ENCODE peak calls at places on chromosomes 6 and 20, in five cellular contexts. F, K, L, D and A are unnamed samples.

GRCh38 chr20:18052856-18053255 is 4.9 kb downstream of the OVOL2 start:
- DNase-seq in F (no peak), D (no peak), K (no peak), L (no peak), A (peak; percentile 92)

GRCh38 chr6:97714772-97715171 is 431.8 kb upstream of the MMS22L start:
- DNase-seq in K (no peak), F (no peak), L (no peak), D (no peak), A (no peak)

GRCh38 chr6:34246563-34247391 is 2.0 kb downstream of the SMIM29 start:
- DNase-seq in D (peak; percentile 89), K (peak; percentile 46), F (peak; percentile 84), L (no peak), A (peak; percentile 39)

GRCh38 chr6:81997091-81997926 is 244.8 kb upstream of the TENT5A start:
- DNase-seq in F (no peak), D (no peak), L (no peak), K (peak; percentile 88), A (peak; percentile 95)

GRCh38 chr20:3727333-3728035 is 5.0 kb upstream of the HSPA12B start:
- DNase-seq in L (no peak), F (no peak), K (peak; percentile 15), D (no peak), A (no peak)

GRCh38 chr20:12327205-12327604 is 409.5 kb downstream of the BTBD3 start:
- DNase-seq in L (no peak), D (no peak), F (no peak), K (no peak), A (no peak)

GRCh38 chr20:38729767-38730166 is 5.5 kb downstream of the SLC32A1 start:
- DNase-seq in L (no peak), K (no peak), D (no peak), F (no peak), A (no peak)

GRCh38 chr6:37696841-37697735 is 595 bp downstream of the MDGA1 start:
- DNase-seq in K (no peak), L (no peak), D (no peak), F (peak; percentile 64), A (no peak)

GRCh38 chr6:141552463-141552862 is 580.3 kb upstream of the GJE1 start:
- DNase-seq in L (no peak), D (no peak), K (peak; percentile 86), F (no peak), A (no peak)

GRCh38 chr20:444117-444516 is 18.2 kb downstream of the TBC1D20 start:
- DNase-seq in L (no peak), D (no peak), K (no peak), F (no peak), A (peak; percentile 14)

GRCh38 chr6:4354181-4354580 is 218.8 kb upstream of the ECI2 start:
- DNase-seq in D (no peak), K (no peak), F (no peak), L (no peak), A (no peak)

GRCh38 chr6:4359108-4359710 is 223.8 kb upstream of the ECI2 start:
- DNase-seq in F (no peak), K (peak; percentile 24), L (no peak), D (no peak), A (no peak)

GRCh38 chr6:4358414-4359107 is 223.2 kb upstream of the ECI2 start:
- DNase-seq in K (peak; percentile 100), L (peak; percentile 23), D (peak; percentile 85), F (no peak), A (peak; percentile 97)

GRCh38 chr6:4355241-4355640 is 219.9 kb upstream of the ECI2 start:
- DNase-seq in L (no peak), K (peak; percentile 95), D (no peak), F (no peak), A (no peak)

DNA sequence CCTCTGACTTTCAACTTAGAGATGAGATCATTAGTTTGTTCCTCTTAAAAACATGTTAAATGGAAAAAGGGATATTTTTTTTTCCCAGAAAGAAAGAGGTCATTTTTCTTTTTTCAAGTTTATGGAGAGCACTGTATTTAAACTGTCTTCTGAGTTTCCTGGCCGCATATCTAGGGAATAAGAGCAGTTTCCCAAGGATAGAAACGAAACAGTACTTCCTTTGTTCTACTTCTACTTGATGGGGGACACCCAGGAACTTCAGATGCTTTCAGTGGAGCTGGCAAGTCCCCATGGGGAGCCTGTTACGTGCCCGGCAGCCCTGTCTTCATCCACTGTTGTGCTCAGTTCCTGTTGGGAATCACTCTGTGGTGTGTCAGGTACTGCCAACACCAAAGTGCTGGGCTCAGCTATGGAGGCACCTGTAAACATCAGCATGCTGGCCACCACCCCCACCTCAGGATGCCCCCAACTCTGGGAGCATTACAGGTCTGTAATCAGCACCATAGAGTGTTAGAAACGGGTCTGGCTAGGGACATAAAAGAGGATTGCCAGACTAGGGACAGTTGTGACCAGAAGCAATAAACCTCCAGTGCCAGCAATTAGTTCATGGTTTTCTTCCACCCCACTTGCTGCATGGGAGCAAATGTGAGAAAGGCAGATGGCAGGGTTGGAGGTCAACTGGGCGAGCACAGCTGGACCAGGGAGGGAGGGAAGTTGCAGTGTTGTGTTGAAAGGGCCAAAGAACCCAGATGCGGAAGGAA is 221.7 kb upstream of the ECI2 start:
- DNase-seq in F (no peak), K (no peak), L (no peak), D (no peak), A (no peak)
- H4K91ac ChIP-seq in F (peak overlapping the region; percentile 66), K (peak overlapping the region; percentile 84), L (no peak overlapping the region), D (no peak overlapping the region), A (peak overlapping the region; percentile 53)

GRCh38 chr20:25245461-25245860 is 2.4 kb upstream of the PYGB start:
- DNase-seq in F (peak; percentile 32), L (no peak), D (peak; percentile 17), K (no peak), A (no peak)

GRCh38 chr20:25248501-25249172 is 752 bp downstream of the PYGB start:
- DNase-seq in L (peak; percentile 50), D (peak; percentile 54), K (peak; percentile 37), F (no peak), A (peak; percentile 35)

GRCh38 chr20:25246182-25246943 is 1.5 kb upstream of the PYGB start:
- DNase-seq in K (no peak), F (no peak), L (no peak), D (peak; percentile 8), A (no peak)

GRCh38 chr20:25247666-25248500 is at the start of gene PYGB:
- DNase-seq in L (peak; percentile 82), K (peak; percentile 78), D (peak; percentile 82), F (peak; percentile 87), A (peak; percentile 76)

DNA sequence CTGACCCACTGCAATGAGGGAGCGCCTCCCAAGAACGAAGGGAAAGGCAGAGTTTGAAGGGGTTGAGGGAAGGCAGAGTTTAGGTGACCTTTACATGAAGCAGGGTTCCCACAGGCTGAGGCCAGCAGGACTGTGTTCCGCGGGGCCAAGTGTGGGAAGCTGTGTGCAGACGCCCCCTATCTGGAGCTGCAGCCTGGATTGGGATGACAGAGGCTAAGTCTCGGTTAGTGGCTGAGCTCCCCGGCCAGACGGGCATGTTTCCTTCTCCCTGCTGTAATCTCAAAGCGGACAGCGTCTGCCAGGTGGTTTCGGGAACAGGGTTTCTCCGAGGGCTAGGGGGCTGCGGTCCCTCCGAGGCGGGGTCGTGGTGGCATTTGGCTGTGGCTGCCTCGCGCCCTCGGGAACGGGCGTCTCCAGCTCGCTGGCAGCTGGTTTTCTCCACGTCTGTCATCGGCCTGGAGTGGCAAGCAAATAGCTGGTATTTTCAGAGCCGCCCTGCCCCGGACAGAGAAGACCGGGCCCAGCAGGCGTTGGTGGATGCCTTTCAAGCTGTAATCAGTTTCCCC is 702 bp upstream of the PYGB start:
- DNase-seq in K (peak; percentile 60), F (peak; percentile 86), L (peak; percentile 58), D (peak; percentile 82), A (no peak)
- H2BK5ac ChIP-seq in K (peak overlapping the region; percentile 70), F (no peak overlapping the region), L (no peak overlapping the region), D (no peak overlapping the region), A (no peak overlapping the region)

GRCh38 chr6:16622193-16622592 is 139.1 kb downstream of the ATXN1 start:
- DNase-seq in K (no peak), D (no peak), L (no peak), F (no peak), A (no peak)
- H3K79me1 ChIP-seq in K (peaks cover 25% of the 10 kb centered on the region), D (no peaks in the 10 kb centered on the region), L (no peaks in the 10 kb centered on the region), F (no peaks in the 10 kb centered on the region), A (no peaks in the 10 kb centered on the region)

GRCh38 chr6:35443341-35444030 is 8.7 kb upstream of the FANCE start:
- DNase-seq in L (no peak), F (no peak), K (no peak), D (no peak), A (no peak)
- H4K91ac ChIP-seq in L (no peak overlapping the region), F (no peak overlapping the region), K (peak overlapping the region; percentile 71), D (no peak overlapping the region), A (no peak overlapping the region)

GRCh38 chr6:133644548-133644947 is 244.4 kb upstream of the TCF21 start:
- DNase-seq in F (no peak), K (no peak), L (no peak), D (no peak), A (no peak)

GRCh38 chr6:133641111-133641510 is 247.8 kb upstream of the TCF21 start:
- DNase-seq in L (no peak), D (no peak), K (no peak), F (no peak), A (no peak)

GRCh38 chr6:133645000-133645619 is 243.8 kb upstream of the TCF21 start:
- DNase-seq in K (peak; percentile 74), D (no peak), F (no peak), L (no peak), A (no peak)

GRCh38 chr6:133648576-133648975 is 240.3 kb upstream of the TCF21 start:
- DNase-seq in F (no peak), L (no peak), D (no peak), K (peak; percentile 38), A (no peak)

GRCh38 chr6:133646021-133646682 is 242.8 kb upstream of the TCF21 start:
- DNase-seq in F (no peak), D (no peak), L (no peak), K (peak; percentile 47), A (no peak)
- H2BK5ac ChIP-seq in F (no peak overlapping the region), D (no peak overlapping the region), L (no peak overlapping the region), K (peak overlapping the region; percentile 92), A (no peak overlapping the region)

GRCh38 chr20:57682184-57683038 is 27.4 kb downstream of the PMEPA1 start:
- DNase-seq in K (no peak), L (no peak), F (no peak), D (no peak), A (no peak)
- H3K79me1 ChIP-seq in K (peaks cover 8% of the 10 kb centered on the region), L (no peaks in the 10 kb centered on the region), F (peaks cover 24% of the 10 kb centered on the region), D (no peaks in the 10 kb centered on the region), A (peaks cover 7% of the 10 kb centered on the region)

GRCh38 chr6:157850030-157850429 is 27.0 kb downstream of the SNX9 start:
- DNase-seq in K (no peak), D (no peak), L (no peak), F (no peak), A (no peak)
- H4K91ac ChIP-seq in K (no peak overlapping the region), D (peak overlapping the region; percentile 13), L (no peak overlapping the region), F (no peak overlapping the region), A (no peak overlapping the region)

GRCh38 chr20:32970973-32971300 is 33.3 kb downstream of the SUN5 start:
- DNase-seq in L (no peak), K (no peak), D (peak; percentile 21), F (peak; percentile 43), A (no peak)
- H2BK5ac ChIP-seq in L (peak overlapping the region; percentile 40), K (no peak overlapping the region), D (no peak overlapping the region), F (peak overlapping the region; percentile 54), A (no peak overlapping the region)